ENCODE peak calls at places on chromosomes 3 and 15, in eight cellular contexts. D is right atrium auricular region, V is ovary, A is keratinocyte, Y is neural progenitor cell, T is heart left ventricle, C is left lung, P is thoracic aorta. N is an unnamed sample. For H3K4me1, the result is how much of the 10 kb centered on the place peaks cover.

GRCh38 chr3:64716110-64716509 is 28.3 kb upstream of the ADAMTS9 start:
- DNase-seq in T (no peak), P (no peak), A (no peak), Y (no peak), C (no peak), D (no peak), V (no peak), N (no peak)

GRCh38 chr3:140223631-140224030 is 288.6 kb downstream of the CLSTN2 start:
- DNase-seq in A (no peak), P (no peak), D (no peak), T (no peak), C (no peak), V (no peak), Y (no peak), N (no peak)

GRCh38 chr3:56952051-56952450 is 108.4 kb upstream of the SPATA12 start:
- DNase-seq in Y (no peak), V (no peak), T (no peak), C (no peak), A (no peak), P (no peak), D (no peak), N (no peak)

GRCh38 chr15:64845183-64845611 is 3.5 kb downstream of the PLEKHO2 start:
- DNase-seq in A (no peak), V (peak), T (peak), Y (peak), D (no peak), P (no peak), C (peak), N (peak)

GRCh38 chr15:76903251-76903681 is 1.9 kb downstream of the SCAPER start:
- DNase-seq in D (no peak), T (no peak), A (no peak), V (no peak), C (no peak), Y (peak), P (no peak), N (no peak)

GRCh38 chr15:65887565-65887964 is 18.3 kb downstream of the RAB11A start:
- DNase-seq in V (no peak), A (no peak), P (no peak), T (no peak), Y (no peak), C (no peak), D (no peak), N (no peak)

GRCh38 chr3:155664922-155665695 is 79.8 kb downstream of the PLCH1 start:
- DNase-seq in V (peak), P (no peak), C (no peak), A (no peak), Y (peak), T (peak), D (peak), N (peak)

GRCh38 chr3:155382396-155383042 is 89.0 kb upstream of the STRIT1 start:
- DNase-seq in A (no peak), V (peak), P (no peak), D (peak), T (peak), C (peak), Y (peak), N (peak)

GRCh38 chr3:14532691-14533456 is 7.3 kb downstream of the GRIP2 start:
- DNase-seq in V (peak), A (no peak), Y (peak), P (no peak), C (peak), T (peak), D (peak), N (peak)

GRCh38 chr3:171971919-171972526 is 67.4 kb upstream of the FNDC3B start:
- DNase-seq in P (no peak), Y (no peak), V (no peak), D (no peak), T (no peak), C (no peak), A (no peak), N (no peak)

GRCh38 chr3:184040010-184040409 is 8.5 kb downstream of the HTR3D start:
- DNase-seq in V (no peak), P (no peak), C (no peak), Y (peak), D (no peak), T (no peak), A (no peak), N (no peak)

GRCh38 chr3:123552095-123552714 is 32.6 kb downstream of the HACD2 start:
- DNase-seq in A (no peak), D (no peak), T (no peak), P (no peak), C (no peak), V (no peak), Y (peak), N (no peak)

GRCh38 chr15:74424901-74425528 is 8.7 kb downstream of the SEMA7A start:
- DNase-seq in A (no peak), P (no peak), V (no peak), T (no peak), C (peak), D (no peak), Y (no peak), N (no peak)

GRCh38 chr3:171038342-171038741 is 11.8 kb upstream of the SLC2A2 start:
- DNase-seq in A (no peak), C (no peak), T (no peak), V (no peak), Y (no peak), D (no peak), P (no peak), N (no peak)

GRCh38 chr3:169964176-169964575 is 2.4 kb upstream of the SEC62 start:
- DNase-seq in Y (no peak), V (no peak), D (no peak), P (no peak), A (no peak), T (no peak), C (no peak), N (no peak)

GRCh38 chr3:18424862-18425640 is at the start of gene SATB1:
- DNase-seq in V (peak), T (peak), A (peak), D (peak), C (peak), P (peak), Y (peak), N (peak)

GRCh38 chr15:68228971-68229385 is 550 bp downstream of the CLN6 start:
- DNase-seq in P (no peak), Y (no peak), A (no peak), C (no peak), T (no peak), D (peak), V (no peak), N (no peak)

GRCh38 chr15:81642451-81642990 is 268.5 kb upstream of the TMC3 start:
- DNase-seq in D (no peak), A (no peak), T (no peak), C (no peak), V (no peak), P (no peak), Y (no peak), N (no peak)

GRCh38 chr3:115550285-115550741 is 73.0 kb upstream of the GAP43 start:
- DNase-seq in V (no peak), D (no peak), C (no peak), Y (no peak), T (peak), A (no peak), P (no peak), N (no peak)

GRCh38 chr15:35393403-35393802 is 152.6 kb downstream of the DPH6 start:
- DNase-seq in C (no peak), P (no peak), Y (no peak), A (no peak), D (no peak), T (no peak), V (no peak), N (no peak)

GRCh38 chr15:75107905-75108838 is 84.8 kb downstream of the PPCDC start:
- DNase-seq in A (peak), T (no peak), V (no peak), Y (no peak), P (no peak), D (no peak), C (peak), N (no peak)

GRCh38 chr15:32893412-32893811 is 175.6 kb downstream of the GREM1 start:
- DNase-seq in P (no peak), A (no peak), C (no peak), T (no peak), D (no peak), Y (no peak), V (no peak), N (no peak)

GRCh38 chr3:155603302-155603701 is 141.6 kb downstream of the PLCH1 start:
- DNase-seq in T (no peak), A (no peak), Y (no peak), C (no peak), D (no peak), P (no peak), V (no peak), N (no peak)

GRCh38 chr15:40100133-40100946 is 8.3 kb downstream of the BMF start:
- DNase-seq in A (no peak), V (no peak), T (no peak), D (no peak), C (no peak), Y (no peak), P (no peak), N (no peak)

GRCh38 chr3:23734481-23734880 is 71.3 kb upstream of the UBE2E1 start:
- DNase-seq in V (no peak), Y (no peak), D (no peak), A (no peak), C (no peak), T (no peak), P (no peak), N (no peak)

GRCh38 chr15:78927077-78927790 is 17.6 kb downstream of the CTSH start:
- DNase-seq in V (no peak), A (no peak), C (no peak), D (no peak), T (no peak), Y (no peak), P (no peak), N (no peak)

GRCh38 chr3:24810881-24811280 is 316.2 kb upstream of the THRB start:
- DNase-seq in P (no peak), Y (no peak), T (no peak), A (no peak), D (no peak), V (no peak), C (no peak), N (no peak)

GRCh38 chr3:141288331-141288990 is 56.8 kb downstream of the PXYLP1 start:
- DNase-seq in T (no peak), A (no peak), C (no peak), Y (no peak), P (no peak), V (no peak), D (peak), N (no peak)

GRCh38 chr3:81485444-81485865 is 276.0 kb downstream of the GBE1 start:
- DNase-seq in T (no peak), V (no peak), P (no peak), Y (no peak), A (no peak), C (no peak), D (no peak), N (no peak)

GRCh38 chr15:59738676-59739075 is 49.6 kb upstream of the BNIP2 start:
- DNase-seq in D (no peak), V (no peak), P (no peak), T (no peak), Y (no peak), A (no peak), C (no peak), N (no peak)

GRCh38 chr3:127107002-127107401 is 85.9 kb upstream of the PRR23E start:
- DNase-seq in Y (no peak), P (no peak), C (no peak), D (no peak), A (no peak), T (no peak), V (no peak), N (no peak)

GRCh38 chr3:37934631-37935289 is 55.8 kb upstream of the VILL start:
- DNase-seq in D (no peak), P (no peak), A (no peak), T (no peak), Y (no peak), V (no peak), C (no peak), N (no peak)

GRCh38 chr3:86948840-86949239 is 42.1 kb downstream of the VGLL3 start:
- DNase-seq in V (no peak), C (no peak), D (no peak), T (no peak), Y (no peak), P (no peak), A (no peak), N (no peak)

GRCh38 chr3:114217266-114217665 is 20.1 kb downstream of the ZNF80 start:
- DNase-seq in P (no peak), C (no peak), A (no peak), D (no peak), V (no peak), Y (no peak), T (no peak), N (no peak)

GRCh38 chr15:66564136-66565041 is 1.4 kb downstream of the LCTL start:
- DNase-seq in T (no peak), C (no peak), D (peak), P (no peak), Y (no peak), A (peak), V (no peak), N (no peak)

GRCh38 chr15:76333720-76334437 is 2.7 kb upstream of the ISL2 start:
- DNase-seq in T (no peak), D (no peak), C (no peak), P (no peak), V (no peak), A (no peak), Y (peak), N (no peak)

GRCh38 chr3:108940568-108941285 is 13.0 kb downstream of the GUCA1C start:
- DNase-seq in T (no peak), P (no peak), V (no peak), D (no peak), A (no peak), Y (no peak), C (no peak), N (no peak)

GRCh38 chr3:138328341-138328740 is 1.3 kb downstream of the NME9 start:
- DNase-seq in T (no peak), V (no peak), C (no peak), Y (peak), A (no peak), P (no peak), D (no peak), N (no peak)

DNA sequence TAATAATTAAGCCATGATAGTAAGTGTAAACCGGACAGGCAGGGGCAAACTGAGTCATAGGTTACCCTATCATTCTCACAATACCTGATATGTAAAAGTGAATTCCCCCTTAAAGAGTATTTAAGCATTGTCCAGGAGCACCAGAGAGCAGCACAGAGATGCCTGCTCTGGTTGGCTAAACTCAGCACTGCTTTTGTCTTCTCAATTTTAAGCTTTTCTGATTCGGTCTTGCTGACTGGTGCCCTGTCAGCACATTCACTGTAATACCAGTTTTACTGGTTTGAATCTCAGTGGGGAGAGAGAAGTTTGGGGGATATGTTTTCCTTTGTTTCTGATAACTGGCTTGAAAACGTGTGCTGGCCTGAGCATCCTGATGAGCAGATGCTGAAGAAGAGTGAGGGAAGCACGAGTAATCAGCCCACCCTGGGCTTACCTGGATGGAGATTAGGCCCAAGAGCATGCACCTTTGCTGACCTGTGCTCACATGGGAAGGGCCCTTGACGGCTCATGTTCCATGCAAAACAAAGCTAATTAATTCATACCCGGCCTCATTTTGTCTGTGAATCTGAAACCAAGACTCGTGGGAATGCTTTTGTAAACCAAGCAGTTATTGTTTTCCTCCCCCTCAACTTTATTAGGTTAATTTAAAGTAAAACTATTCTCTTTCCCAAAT is 208.5 kb upstream of the MRPL3 start:
- DNase-seq in C (no peak), Y (no peak), T (no peak), P (no peak), D (no peak), V (no peak), A (no peak), N (no peak)
- H3K4me1 ChIP-seq in C (under half), Y (under half), T (under half), P (under half), D (under half), V (under half), A (under half), N (under half)

DNA sequence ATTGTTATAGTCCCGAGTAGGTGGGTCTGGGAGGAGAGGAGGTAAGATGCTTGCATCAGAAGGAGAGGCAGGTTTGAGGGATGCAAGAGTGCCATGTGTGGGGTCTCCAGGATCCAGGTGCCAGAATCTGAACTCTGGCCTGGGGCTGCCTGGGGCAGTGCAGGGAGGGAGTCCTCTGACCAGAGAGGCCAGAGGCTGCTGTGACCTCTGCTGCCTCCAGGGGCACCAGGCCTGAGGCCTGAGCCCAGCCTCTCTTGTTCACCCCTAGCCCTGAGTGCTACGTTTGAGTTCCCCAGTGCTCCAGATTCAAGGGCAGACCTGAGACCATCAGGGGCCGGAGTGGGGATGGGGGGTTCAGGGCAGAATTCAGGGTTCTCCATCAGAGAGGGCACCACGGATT is 7.4 kb downstream of the SLC38A3 start:
- DNase-seq in D (no peak), T (no peak), P (no peak), Y (peak), A (no peak), V (no peak), C (no peak), N (no peak)
- TF ChIP-seq CTCF in D (no peak), T (no peak), P (no peak), Y (peak), A (no peak), V (no peak), C (no peak), N (no peak)

DNA sequence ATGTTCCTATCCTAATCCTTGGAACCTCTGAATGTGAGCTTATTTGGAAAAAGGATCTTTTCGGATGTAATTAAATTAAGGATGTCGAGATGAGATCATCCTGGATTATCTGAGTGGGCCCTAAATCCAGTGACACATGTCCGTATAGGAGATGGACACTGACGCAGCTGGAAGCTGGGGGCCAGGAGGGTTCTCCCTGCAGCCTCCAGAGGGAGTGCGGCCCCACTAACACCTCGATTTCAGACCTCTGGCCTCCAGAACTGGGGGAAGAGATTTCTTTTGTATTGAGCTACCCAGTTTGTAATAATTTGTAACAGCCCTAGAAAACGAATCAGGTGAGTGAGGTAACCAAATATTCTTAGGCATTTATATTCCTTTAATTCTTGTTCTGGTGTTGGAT is 2.5 kb downstream of the DNAJB8 start:
- DNase-seq in T (no peak), C (peak), D (no peak), A (no peak), V (no peak), P (no peak), Y (no peak), N (peak)
- H3K4me3 ChIP-seq in T (no peak), C (no peak), D (no peak), A (no peak), V (no peak), P (no peak), Y (no peak), N (no peak)

GRCh38 chr3:69096299-69096698 is 11.6 kb downstream of the ARL6IP5 start:
- DNase-seq in V (no peak), Y (no peak), A (no peak), T (no peak), P (no peak), D (no peak), C (no peak), N (no peak)
- H3K4me1 ChIP-seq in V (under half), Y (under half), A (under half), T (half or more), P (half or more), D (under half), C (half or more), N (half or more)

DNA sequence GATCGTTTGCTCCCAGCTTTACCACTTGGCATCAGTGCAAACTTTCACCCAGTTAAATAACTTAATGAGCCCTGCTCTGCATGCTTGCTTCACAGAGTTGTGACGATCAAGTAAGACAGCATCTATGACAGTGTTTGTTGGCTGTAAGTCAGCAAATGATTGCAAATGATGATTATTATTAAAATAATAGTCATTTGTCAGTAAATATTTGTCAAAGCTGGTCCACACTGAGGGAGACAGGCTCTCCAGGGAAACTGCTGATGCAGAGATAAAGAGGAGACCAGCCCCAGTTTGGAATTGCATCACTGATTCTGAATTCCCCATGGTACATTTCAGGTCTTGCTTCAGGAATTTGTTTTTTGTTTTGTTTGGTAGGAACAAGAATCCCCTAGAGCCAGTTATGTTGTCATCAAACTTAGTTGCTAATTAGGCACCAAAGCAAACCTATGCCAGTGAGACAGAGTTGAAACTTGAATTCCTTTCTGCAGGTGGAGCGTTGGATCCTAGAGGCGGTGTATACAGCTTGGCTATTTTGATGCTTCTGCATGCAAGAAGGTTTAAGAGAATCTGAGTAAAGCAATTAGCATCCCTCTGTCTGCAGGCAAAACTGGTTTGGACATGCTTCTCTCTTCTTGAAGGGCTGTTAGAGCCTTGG is 338.7 kb upstream of the TPRG1 start:
- DNase-seq in C (no peak), Y (peak), A (peak), P (no peak), T (no peak), D (no peak), V (no peak), N (no peak)
- TF ChIP-seq CTCF in C (no peak), Y (no peak), A (peak), P (no peak), T (no peak), D (no peak), V (no peak), N (no peak)

GRCh38 chr3:105274536-105274935 is 92.2 kb upstream of the ALCAM start:
- DNase-seq in T (no peak), A (no peak), D (no peak), V (no peak), C (no peak), P (no peak), Y (no peak), N (no peak)
- H3K4me3 ChIP-seq in T (no peak), A (no peak), D (no peak), V (no peak), C (no peak), P (no peak), Y (no peak), N (no peak)

GRCh38 chr3:52238193-52238760 is 681 bp downstream of the TWF2 start:
- DNase-seq in T (no peak), A (no peak), Y (peak), C (no peak), V (peak), D (no peak), P (no peak), N (no peak)
- H3K4me1 ChIP-seq in T (half or more), A (under half), Y (under half), C (half or more), V (under half), D (under half), P (under half), N (under half)